ENCODE peak calls at places on chromosomes 6 and 20, in eight cellular contexts. S is HCT116, O is fibroblast of lung, D is PC-9, I is MM.1S, M is A549, U is PC-3, Q is IMR-90. F is an unnamed sample. For H3K4me1, the result is how much of the 10 kb centered on the place peaks cover.

GRCh38 chr20:33789109-33789857 is 21.9 kb upstream of the CHMP4B start:
- DNase-seq in D (peak), I (no peak), M (peak), O (peak), S (peak), Q (peak), U (peak), F (peak)

GRCh38 chr6:131823276-131823902 is 15.6 kb downstream of the ENPP1 start:
- DNase-seq in U (no peak), M (no peak), S (no peak), Q (peak), I (no peak), O (no peak), D (peak), F (no peak)

GRCh38 chr20:6651016-6651415 is 116.5 kb upstream of the BMP2 start:
- DNase-seq in S (no peak), U (peak), O (peak), Q (peak), D (no peak), I (no peak), M (no peak), F (peak)

GRCh38 chr20:64254571-64255360 is 782 bp upstream of the PCMTD2 start:
- DNase-seq in I (no peak), Q (no peak), M (no peak), O (no peak), S (no peak), D (no peak), U (peak), F (no peak)

GRCh38 chr6:3561745-3562144 is 104.9 kb upstream of the SLC22A23 start:
- DNase-seq in Q (peak), I (no peak), O (peak), U (no peak), M (no peak), S (no peak), D (no peak), F (no peak)

GRCh38 chr6:4916954-4917561 is 86.8 kb downstream of the RPP40 start:
- DNase-seq in U (no peak), O (no peak), S (no peak), Q (no peak), I (no peak), D (no peak), M (no peak), F (no peak)

GRCh38 chr20:19099586-19100555 is 112.6 kb upstream of the SLC24A3 start:
- DNase-seq in Q (no peak), D (no peak), I (no peak), M (no peak), U (peak), O (no peak), S (no peak), F (no peak)

GRCh38 chr20:38714308-38714707 is 10.0 kb upstream of the SLC32A1 start:
- DNase-seq in Q (no peak), I (no peak), S (no peak), U (no peak), O (no peak), M (no peak), D (no peak), F (no peak)

GRCh38 chr6:147508871-147509608 is 550 bp downstream of the SAMD5 start:
- DNase-seq in M (peak), Q (no peak), I (no peak), O (no peak), D (no peak), S (no peak), U (no peak), F (no peak)

GRCh38 chr6:99324996-99325395 is 24.5 kb downstream of the FAXC start:
- DNase-seq in Q (no peak), U (no peak), S (no peak), I (no peak), D (no peak), M (no peak), O (no peak), F (no peak)

GRCh38 chr20:19275630-19276071 is 63.2 kb downstream of the SLC24A3 start:
- DNase-seq in I (no peak), M (no peak), Q (no peak), D (no peak), S (no peak), O (peak), U (no peak), F (no peak)

GRCh38 chr20:46970937-46971630 is 76.4 kb downstream of the EYA2 start:
- DNase-seq in M (peak), O (peak), I (no peak), Q (peak), S (peak), U (peak), D (no peak), F (peak)

GRCh38 chr20:34012330-34012729 is 18.6 kb downstream of the RALY start:
- DNase-seq in O (no peak), S (no peak), I (no peak), M (no peak), Q (no peak), U (no peak), D (no peak), F (no peak)

GRCh38 chr20:7924692-7925091 is 15.6 kb downstream of the HAO1 start:
- DNase-seq in I (no peak), O (peak), D (no peak), M (no peak), S (no peak), U (peak), Q (peak), F (peak)

GRCh38 chr6:52984247-52984646 is 10.8 kb downstream of the GSTA4 start:
- DNase-seq in D (no peak), U (peak), S (no peak), M (no peak), O (no peak), Q (no peak), I (peak), F (no peak)

GRCh38 chr20:4670439-4670838 is 51.3 kb upstream of the PRND start:
- DNase-seq in Q (no peak), I (no peak), O (no peak), S (no peak), U (no peak), D (no peak), M (no peak), F (no peak)

GRCh38 chr6:3384346-3385143 is 72.3 kb downstream of the SLC22A23 start:
- DNase-seq in M (no peak), Q (no peak), I (no peak), O (no peak), D (no peak), U (no peak), S (no peak), F (no peak)

GRCh38 chr20:11901127-11901526 is 16.6 kb upstream of the BTBD3 start:
- DNase-seq in O (peak), Q (peak), I (no peak), S (no peak), U (peak), D (no peak), M (no peak), F (peak)

GRCh38 chr6:50849781-50850180 is 31.1 kb downstream of the TFAP2B start:
- DNase-seq in D (no peak), I (no peak), S (no peak), Q (no peak), M (no peak), U (no peak), O (no peak), F (no peak)

GRCh38 chr6:95093154-95093553 is 484.2 kb upstream of the MANEA start:
- DNase-seq in M (no peak), U (peak), Q (peak), S (no peak), I (no peak), D (no peak), O (no peak), F (peak)

GRCh38 chr6:42618686-42619085 is 54.9 kb downstream of the UBR2 start:
- DNase-seq in M (no peak), U (peak), S (no peak), O (peak), D (no peak), Q (peak), I (no peak), F (no peak)

GRCh38 chr6:42784739-42785498 is 3.1 kb downstream of the BICRAL start:
- DNase-seq in U (no peak), S (no peak), O (no peak), I (no peak), Q (no peak), M (no peak), D (no peak), F (no peak)

GRCh38 chr6:71289039-71289801 is 609 bp downstream of the OGFRL1 start:
- DNase-seq in S (no peak), M (no peak), U (peak), O (no peak), D (peak), I (peak), Q (no peak), F (no peak)

GRCh38 chr6:14630136-14630535 is 512.6 kb downstream of the CD83 start:
- DNase-seq in M (no peak), I (no peak), Q (no peak), U (no peak), S (no peak), D (no peak), O (no peak), F (no peak)

GRCh38 chr6:69624944-69625343 is 171.9 kb downstream of the LMBRD1 start:
- DNase-seq in D (no peak), O (peak), M (no peak), S (no peak), U (no peak), Q (no peak), I (no peak), F (no peak)

GRCh38 chr6:79687759-79688158 is 56.6 kb downstream of the SH3BGRL2 start:
- DNase-seq in Q (no peak), D (no peak), M (no peak), S (no peak), O (no peak), U (no peak), I (no peak), F (no peak)

GRCh38 chr6:167426620-167427019 is 101.7 kb downstream of the TTLL2 start:
- DNase-seq in Q (no peak), S (no peak), I (no peak), U (no peak), O (no peak), D (no peak), M (no peak), F (no peak)

GRCh38 chr6:131787955-131788712 is 19.7 kb upstream of the ENPP1 start:
- DNase-seq in Q (peak), M (no peak), U (peak), I (no peak), D (no peak), O (peak), S (no peak), F (no peak)

GRCh38 chr6:135231469-135231844 is 50.3 kb downstream of the MYB start:
- DNase-seq in S (no peak), O (no peak), I (peak), Q (no peak), U (no peak), M (no peak), D (no peak), F (no peak)

GRCh38 chr6:7166410-7167293 is 58.9 kb downstream of the RREB1 start:
- DNase-seq in Q (peak), M (no peak), S (no peak), U (no peak), I (no peak), D (no peak), O (peak), F (no peak)
- H3K4me1 ChIP-seq in Q (under half), M (half or more), S (under half), U (under half), I (under half), D (under half), O (under half), F (under half)

DNA sequence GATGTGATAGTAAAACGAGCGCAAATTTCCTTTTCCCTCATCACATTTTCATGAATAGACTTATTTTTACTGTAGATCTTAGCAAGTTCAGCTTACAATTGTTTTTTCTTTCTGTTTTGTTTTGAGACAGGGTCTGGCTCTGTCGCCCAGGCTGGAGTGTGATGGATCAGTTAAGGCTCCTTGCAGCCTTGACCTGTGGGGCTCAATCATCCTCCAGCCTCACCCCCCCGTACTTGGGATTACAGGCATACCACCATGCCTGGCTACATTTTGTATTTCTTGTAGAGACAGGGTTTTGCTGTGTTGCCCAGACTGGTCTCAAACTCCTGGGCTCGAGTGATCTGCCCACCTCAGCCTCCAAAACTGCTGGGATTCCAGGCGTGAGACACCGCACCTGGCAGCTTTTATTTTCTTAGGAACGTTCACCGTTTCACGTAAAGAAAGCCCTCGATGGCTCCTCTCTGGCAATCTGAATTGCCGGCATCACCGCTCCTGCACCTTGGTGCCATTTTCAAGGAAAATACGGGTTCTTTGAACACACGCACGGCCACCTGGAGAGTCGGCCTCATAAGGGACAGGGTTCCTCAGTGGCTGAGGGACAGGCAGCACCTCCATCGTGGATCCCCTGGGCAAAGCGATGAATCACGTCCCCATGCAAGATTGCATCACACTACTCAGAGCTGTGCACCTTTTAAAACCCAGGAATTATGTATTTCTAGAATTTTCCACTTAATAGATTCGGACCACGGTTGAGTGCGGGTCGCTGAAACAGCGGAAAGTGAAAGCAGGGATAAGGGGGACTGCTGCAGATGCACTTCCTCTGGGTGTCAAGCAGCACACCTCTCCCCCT is 78.7 kb downstream of the IRF4 start:
- DNase-seq in D (no peak), O (no peak), S (no peak), M (no peak), I (no peak), Q (no peak), U (no peak), F (no peak)
- TF ChIP-seq CTCF in D (no peak), O (no peak), S (no peak), M (no peak), I (no peak), Q (no peak), U (no peak), F (no peak)

GRCh38 chr20:54118220-54119001 is 48.0 kb upstream of the BCAS1 start:
- DNase-seq in U (no peak), Q (no peak), S (no peak), I (no peak), O (no peak), D (no peak), M (no peak), F (no peak)
- H3K4me2 ChIP-seq in U (no peak), Q (no peak), S (no peak), I (no peak), O (no peak), D (no peak), M (no peak), F (no peak)

GRCh38 chr6:163401039-163401885 is 13.3 kb upstream of the QKI start:
- DNase-seq in Q (no peak), O (no peak), S (no peak), D (no peak), M (no peak), I (no peak), U (no peak), F (no peak)
- H3K4me1 ChIP-seq in Q (under half), O (under half), S (under half), D (under half), M (under half), I (under half), U (under half), F (under half)

DNA sequence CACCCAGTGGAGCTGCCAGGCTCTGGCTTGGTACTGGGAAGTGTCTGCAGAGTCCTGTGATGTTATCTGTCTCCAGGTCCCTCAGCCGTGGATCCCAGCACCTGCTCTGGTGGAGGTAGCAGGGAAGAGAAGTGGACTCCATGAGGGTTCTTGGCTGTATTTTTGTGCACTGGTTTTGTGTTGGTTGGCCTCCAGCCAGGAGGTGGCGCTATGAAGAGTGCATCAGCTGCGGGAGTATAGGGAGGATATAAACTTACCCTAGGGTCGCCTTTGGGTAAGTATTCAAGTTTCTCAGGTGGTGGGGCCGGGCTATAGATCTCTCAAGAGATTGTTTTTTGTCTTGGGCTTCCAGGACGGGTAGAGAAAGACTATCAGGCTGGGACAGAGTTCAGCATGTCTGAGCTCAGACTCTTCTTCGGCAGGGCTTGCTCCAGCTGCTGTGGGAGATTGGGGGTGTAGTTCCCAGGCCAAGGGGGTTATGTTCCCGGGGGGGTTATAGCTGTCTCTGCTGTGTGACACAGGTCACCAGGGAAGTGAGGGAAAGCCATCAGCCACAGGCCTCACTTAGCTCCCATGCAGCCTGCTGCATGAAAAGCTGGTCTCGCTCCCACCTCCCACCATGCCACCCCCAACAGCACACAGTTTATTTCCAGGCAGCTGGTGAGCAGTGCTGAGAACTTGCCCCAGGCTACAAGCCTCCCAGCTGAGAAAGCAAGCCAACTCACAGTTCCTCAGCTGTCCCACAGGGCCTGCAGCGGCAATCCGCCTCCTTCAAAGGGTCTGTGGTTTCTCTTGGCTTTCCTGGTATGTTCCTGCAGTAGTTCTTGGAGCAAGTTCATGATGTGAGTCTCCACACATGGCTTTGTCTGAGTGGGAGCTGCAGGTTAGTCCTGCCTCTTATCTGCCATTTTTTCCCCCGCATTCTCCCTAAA is 115.7 kb downstream of the AIG1 start:
- DNase-seq in M (no peak), O (peak), I (no peak), Q (peak), U (peak), S (peak), D (peak), F (peak)
- TF ChIP-seq CTCF in M (no peak), O (no peak), I (no peak), Q (no peak), U (peak), S (peak), D (no peak), F (peak)

GRCh38 chr6:148577687-148578488 is 168.9 kb upstream of the UST start:
- DNase-seq in S (peak), O (peak), D (peak), M (peak), Q (peak), I (peak), U (peak), F (no peak)
- H3K4me2 ChIP-seq in S (peak), O (no peak), D (no peak), M (no peak), Q (no peak), I (no peak), U (peak), F (no peak)

F was measured in keratinocyte.